ENCODE peak calls at places on chromosomes 2 and 18, in eight cellular contexts. One of them, this sample, is unnamed.

GRCh38 chr2:119242276-119243119 is 18.9 kb downstream of the STEAP3 start:
- DNase-seq in fibroblast of the aortic adventitia: no peak
- DNase-seq in endodermal cell: no peak
- DNase-seq in activated T-cell treated with anti-CD3 and anti-CD28 coated beads for 1 hour: no peak
- DNase-seq in stimulated activated naive CD8-positive, alpha-beta T cell treated with anti-CD3 and anti-CD28 coated beads, Interleukin-15, amount 100 ng/mL, for 72 hours: no peak
- DNase-seq in iris pigment epithelial cell: no peak
- DNase-seq in NCI-H1417: peak
- DNase-seq in CD4-positive, alpha-beta memory T cell: no peak
- DNase-seq in this sample: no peak

GRCh38 chr2:51013060-51013746 is 18.7 kb downstream of the NRXN1 start:
- DNase-seq in fibroblast of the aortic adventitia: no peak
- DNase-seq in activated T-cell treated with anti-CD3 and anti-CD28 coated beads for 1 hour: no peak
- DNase-seq in CD4-positive, alpha-beta memory T cell: no peak
- DNase-seq in endodermal cell: peak
- DNase-seq in iris pigment epithelial cell: peak
- DNase-seq in NCI-H1417: peak
- DNase-seq in stimulated activated naive CD8-positive, alpha-beta T cell treated with anti-CD3 and anti-CD28 coated beads, Interleukin-15, amount 100 ng/mL, for 72 hours: no peak
- DNase-seq in this sample: peak

GRCh38 chr2:20027715-20028434 is 15.4 kb upstream of the MATN3 start:
- DNase-seq in iris pigment epithelial cell: peak
- DNase-seq in fibroblast of the aortic adventitia: no peak
- DNase-seq in endodermal cell: no peak
- DNase-seq in activated T-cell treated with anti-CD3 and anti-CD28 coated beads for 1 hour: no peak
- DNase-seq in stimulated activated naive CD8-positive, alpha-beta T cell treated with anti-CD3 and anti-CD28 coated beads, Interleukin-15, amount 100 ng/mL, for 72 hours: no peak
- DNase-seq in CD4-positive, alpha-beta memory T cell: no peak
- DNase-seq in NCI-H1417: no peak
- DNase-seq in this sample: no peak

GRCh38 chr18:22346968-22347611 is 70.6 kb downstream of the CTAGE1 start:
- DNase-seq in activated T-cell treated with anti-CD3 and anti-CD28 coated beads for 1 hour: no peak
- DNase-seq in NCI-H1417: no peak
- DNase-seq in iris pigment epithelial cell: peak
- DNase-seq in endodermal cell: peak
- DNase-seq in stimulated activated naive CD8-positive, alpha-beta T cell treated with anti-CD3 and anti-CD28 coated beads, Interleukin-15, amount 100 ng/mL, for 72 hours: no peak
- DNase-seq in fibroblast of the aortic adventitia: peak
- DNase-seq in CD4-positive, alpha-beta memory T cell: no peak
- DNase-seq in this sample: peak

GRCh38 chr2:237700583-237701032 is 73.2 kb downstream of the LRRFIP1 start:
- DNase-seq in endodermal cell: no peak
- DNase-seq in CD4-positive, alpha-beta memory T cell: peak
- DNase-seq in iris pigment epithelial cell: peak
- DNase-seq in activated T-cell treated with anti-CD3 and anti-CD28 coated beads for 1 hour: peak
- DNase-seq in NCI-H1417: peak
- DNase-seq in fibroblast of the aortic adventitia: peak
- DNase-seq in stimulated activated naive CD8-positive, alpha-beta T cell treated with anti-CD3 and anti-CD28 coated beads, Interleukin-15, amount 100 ng/mL, for 72 hours: peak
- DNase-seq in this sample: peak

GRCh38 chr2:219798430-219798829 is 171.0 kb downstream of the SLC4A3 start:
- DNase-seq in endodermal cell: no peak
- DNase-seq in NCI-H1417: no peak
- DNase-seq in stimulated activated naive CD8-positive, alpha-beta T cell treated with anti-CD3 and anti-CD28 coated beads, Interleukin-15, amount 100 ng/mL, for 72 hours: no peak
- DNase-seq in iris pigment epithelial cell: no peak
- DNase-seq in CD4-positive, alpha-beta memory T cell: no peak
- DNase-seq in fibroblast of the aortic adventitia: no peak
- DNase-seq in activated T-cell treated with anti-CD3 and anti-CD28 coated beads for 1 hour: no peak
- DNase-seq in this sample: no peak

GRCh38 chr18:48979944-48980890 is 29.5 kb upstream of the SMAD7 start:
- DNase-seq in CD4-positive, alpha-beta memory T cell: no peak
- DNase-seq in endodermal cell: no peak
- DNase-seq in NCI-H1417: no peak
- DNase-seq in stimulated activated naive CD8-positive, alpha-beta T cell treated with anti-CD3 and anti-CD28 coated beads, Interleukin-15, amount 100 ng/mL, for 72 hours: no peak
- DNase-seq in iris pigment epithelial cell: peak
- DNase-seq in activated T-cell treated with anti-CD3 and anti-CD28 coated beads for 1 hour: no peak
- DNase-seq in fibroblast of the aortic adventitia: no peak
- DNase-seq in this sample: peak

GRCh38 chr2:117714761-117715160 is 99.7 kb upstream of the DDX18 start:
- DNase-seq in stimulated activated naive CD8-positive, alpha-beta T cell treated with anti-CD3 and anti-CD28 coated beads, Interleukin-15, amount 100 ng/mL, for 72 hours: no peak
- DNase-seq in activated T-cell treated with anti-CD3 and anti-CD28 coated beads for 1 hour: no peak
- DNase-seq in fibroblast of the aortic adventitia: no peak
- DNase-seq in NCI-H1417: no peak
- DNase-seq in CD4-positive, alpha-beta memory T cell: no peak
- DNase-seq in iris pigment epithelial cell: no peak
- DNase-seq in endodermal cell: no peak
- DNase-seq in this sample: no peak

GRCh38 chr2:70566464-70566863 is 12.8 kb upstream of the TGFA start:
- DNase-seq in iris pigment epithelial cell: no peak
- DNase-seq in NCI-H1417: no peak
- DNase-seq in stimulated activated naive CD8-positive, alpha-beta T cell treated with anti-CD3 and anti-CD28 coated beads, Interleukin-15, amount 100 ng/mL, for 72 hours: no peak
- DNase-seq in CD4-positive, alpha-beta memory T cell: no peak
- DNase-seq in fibroblast of the aortic adventitia: no peak
- DNase-seq in activated T-cell treated with anti-CD3 and anti-CD28 coated beads for 1 hour: no peak
- DNase-seq in endodermal cell: no peak
- DNase-seq in this sample: no peak

GRCh38 chr18:43620936-43621335 is 343.6 kb upstream of the SYT4 start:
- DNase-seq in stimulated activated naive CD8-positive, alpha-beta T cell treated with anti-CD3 and anti-CD28 coated beads, Interleukin-15, amount 100 ng/mL, for 72 hours: no peak
- DNase-seq in endodermal cell: peak
- DNase-seq in NCI-H1417: peak
- DNase-seq in activated T-cell treated with anti-CD3 and anti-CD28 coated beads for 1 hour: no peak
- DNase-seq in fibroblast of the aortic adventitia: peak
- DNase-seq in CD4-positive, alpha-beta memory T cell: no peak
- DNase-seq in iris pigment epithelial cell: peak
- DNase-seq in this sample: no peak

GRCh38 chr2:218285604-218286003 is 6.7 kb downstream of the TMBIM1 start:
- DNase-seq in iris pigment epithelial cell: peak
- DNase-seq in fibroblast of the aortic adventitia: peak
- DNase-seq in CD4-positive, alpha-beta memory T cell: no peak
- DNase-seq in endodermal cell: no peak
- DNase-seq in activated T-cell treated with anti-CD3 and anti-CD28 coated beads for 1 hour: no peak
- DNase-seq in stimulated activated naive CD8-positive, alpha-beta T cell treated with anti-CD3 and anti-CD28 coated beads, Interleukin-15, amount 100 ng/mL, for 72 hours: no peak
- DNase-seq in NCI-H1417: no peak
- DNase-seq in this sample: no peak

GRCh38 chr2:23330214-23330613 is 54.8 kb upstream of the KLHL29 start:
- DNase-seq in NCI-H1417: no peak
- DNase-seq in CD4-positive, alpha-beta memory T cell: no peak
- DNase-seq in iris pigment epithelial cell: peak
- DNase-seq in fibroblast of the aortic adventitia: no peak
- DNase-seq in activated T-cell treated with anti-CD3 and anti-CD28 coated beads for 1 hour: no peak
- DNase-seq in stimulated activated naive CD8-positive, alpha-beta T cell treated with anti-CD3 and anti-CD28 coated beads, Interleukin-15, amount 100 ng/mL, for 72 hours: no peak
- DNase-seq in endodermal cell: peak
- DNase-seq in this sample: peak

GRCh38 chr2:225494100-225494459 is 94.6 kb downstream of the NYAP2 start:
- DNase-seq in iris pigment epithelial cell: peak
- DNase-seq in fibroblast of the aortic adventitia: no peak
- DNase-seq in stimulated activated naive CD8-positive, alpha-beta T cell treated with anti-CD3 and anti-CD28 coated beads, Interleukin-15, amount 100 ng/mL, for 72 hours: no peak
- DNase-seq in endodermal cell: no peak
- DNase-seq in CD4-positive, alpha-beta memory T cell: no peak
- DNase-seq in NCI-H1417: no peak
- DNase-seq in activated T-cell treated with anti-CD3 and anti-CD28 coated beads for 1 hour: no peak
- DNase-seq in this sample: no peak

GRCh38 chr2:61423714-61424113 is 47.2 kb downstream of the USP34 start:
- DNase-seq in fibroblast of the aortic adventitia: peak
- DNase-seq in CD4-positive, alpha-beta memory T cell: no peak
- DNase-seq in activated T-cell treated with anti-CD3 and anti-CD28 coated beads for 1 hour: no peak
- DNase-seq in stimulated activated naive CD8-positive, alpha-beta T cell treated with anti-CD3 and anti-CD28 coated beads, Interleukin-15, amount 100 ng/mL, for 72 hours: no peak
- DNase-seq in iris pigment epithelial cell: peak
- DNase-seq in NCI-H1417: no peak
- DNase-seq in endodermal cell: no peak
- DNase-seq in this sample: no peak

GRCh38 chr2:223586261-223586660 is 15.9 kb downstream of the SCG2 start:
- DNase-seq in endodermal cell: no peak
- DNase-seq in fibroblast of the aortic adventitia: peak
- DNase-seq in stimulated activated naive CD8-positive, alpha-beta T cell treated with anti-CD3 and anti-CD28 coated beads, Interleukin-15, amount 100 ng/mL, for 72 hours: no peak
- DNase-seq in activated T-cell treated with anti-CD3 and anti-CD28 coated beads for 1 hour: no peak
- DNase-seq in CD4-positive, alpha-beta memory T cell: no peak
- DNase-seq in NCI-H1417: peak
- DNase-seq in iris pigment epithelial cell: peak
- DNase-seq in this sample: no peak

GRCh38 chr18:13273800-13274199 is 55.2 kb downstream of the LDLRAD4 start:
- DNase-seq in endodermal cell: peak
- DNase-seq in fibroblast of the aortic adventitia: no peak
- DNase-seq in stimulated activated naive CD8-positive, alpha-beta T cell treated with anti-CD3 and anti-CD28 coated beads, Interleukin-15, amount 100 ng/mL, for 72 hours: peak
- DNase-seq in iris pigment epithelial cell: no peak
- DNase-seq in NCI-H1417: no peak
- DNase-seq in activated T-cell treated with anti-CD3 and anti-CD28 coated beads for 1 hour: no peak
- DNase-seq in CD4-positive, alpha-beta memory T cell: peak
- DNase-seq in this sample: peak

GRCh38 chr18:56107821-56108485 is 520.0 kb upstream of the TCF4 start:
- DNase-seq in CD4-positive, alpha-beta memory T cell: no peak
- DNase-seq in activated T-cell treated with anti-CD3 and anti-CD28 coated beads for 1 hour: no peak
- DNase-seq in NCI-H1417: no peak
- DNase-seq in endodermal cell: no peak
- DNase-seq in fibroblast of the aortic adventitia: no peak
- DNase-seq in stimulated activated naive CD8-positive, alpha-beta T cell treated with anti-CD3 and anti-CD28 coated beads, Interleukin-15, amount 100 ng/mL, for 72 hours: no peak
- DNase-seq in iris pigment epithelial cell: no peak
- DNase-seq in this sample: no peak

GRCh38 chr18:55575949-55576348 is 12.0 kb downstream of the TCF4 start:
- DNase-seq in iris pigment epithelial cell: no peak
- DNase-seq in NCI-H1417: no peak
- DNase-seq in fibroblast of the aortic adventitia: no peak
- DNase-seq in activated T-cell treated with anti-CD3 and anti-CD28 coated beads for 1 hour: no peak
- DNase-seq in stimulated activated naive CD8-positive, alpha-beta T cell treated with anti-CD3 and anti-CD28 coated beads, Interleukin-15, amount 100 ng/mL, for 72 hours: no peak
- DNase-seq in CD4-positive, alpha-beta memory T cell: no peak
- DNase-seq in endodermal cell: no peak
- DNase-seq in this sample: no peak

GRCh38 chr2:128178650-128179460 is 87.9 kb downstream of the UGGT1 start:
- DNase-seq in fibroblast of the aortic adventitia: peak
- DNase-seq in CD4-positive, alpha-beta memory T cell: peak
- DNase-seq in NCI-H1417: peak
- DNase-seq in activated T-cell treated with anti-CD3 and anti-CD28 coated beads for 1 hour: peak
- DNase-seq in endodermal cell: peak
- DNase-seq in stimulated activated naive CD8-positive, alpha-beta T cell treated with anti-CD3 and anti-CD28 coated beads, Interleukin-15, amount 100 ng/mL, for 72 hours: peak
- DNase-seq in iris pigment epithelial cell: peak
- DNase-seq in this sample: peak

GRCh38 chr2:230715201-230715600 is 2.6 kb downstream of the CAB39 start:
- DNase-seq in NCI-H1417: no peak
- DNase-seq in stimulated activated naive CD8-positive, alpha-beta T cell treated with anti-CD3 and anti-CD28 coated beads, Interleukin-15, amount 100 ng/mL, for 72 hours: no peak
- DNase-seq in iris pigment epithelial cell: peak
- DNase-seq in endodermal cell: peak
- DNase-seq in CD4-positive, alpha-beta memory T cell: peak
- DNase-seq in fibroblast of the aortic adventitia: peak
- DNase-seq in activated T-cell treated with anti-CD3 and anti-CD28 coated beads for 1 hour: no peak
- DNase-seq in this sample: no peak

GRCh38 chr18:41974661-41975286 is 19.7 kb downstream of the PIK3C3 start:
- DNase-seq in CD4-positive, alpha-beta memory T cell: peak
- DNase-seq in NCI-H1417: no peak
- DNase-seq in stimulated activated naive CD8-positive, alpha-beta T cell treated with anti-CD3 and anti-CD28 coated beads, Interleukin-15, amount 100 ng/mL, for 72 hours: peak
- DNase-seq in activated T-cell treated with anti-CD3 and anti-CD28 coated beads for 1 hour: no peak
- DNase-seq in endodermal cell: no peak
- DNase-seq in fibroblast of the aortic adventitia: no peak
- DNase-seq in iris pigment epithelial cell: no peak
- DNase-seq in this sample: no peak

GRCh38 chr18:25876334-25876979 is 214.0 kb downstream of the SS18 start:
- DNase-seq in NCI-H1417: peak
- DNase-seq in endodermal cell: no peak
- DNase-seq in CD4-positive, alpha-beta memory T cell: no peak
- DNase-seq in stimulated activated naive CD8-positive, alpha-beta T cell treated with anti-CD3 and anti-CD28 coated beads, Interleukin-15, amount 100 ng/mL, for 72 hours: no peak
- DNase-seq in activated T-cell treated with anti-CD3 and anti-CD28 coated beads for 1 hour: no peak
- DNase-seq in fibroblast of the aortic adventitia: no peak
- DNase-seq in iris pigment epithelial cell: no peak
- DNase-seq in this sample: no peak

This sample was measured in islet precursor cell.